ENCODE peak calls at places on chromosomes 12 and 14, in seven cellular contexts. B is tibial artery, N is mesenchymal stem cell, J is psoas muscle, Q is lung, G is fibroblast of lung, X is mammary epithelial cell. R is an unnamed sample. For H3K36me3, the result is how much of the 10 kb centered on the place peaks cover.

GRCh38 chr12:76901628-76902386 is 23.0 kb upstream of the CSRP2 start:
- DNase-seq in Q (no peak), X (no peak), N (no peak), J (no peak), G (no peak), B (no peak), R (no peak)

GRCh38 chr12:19778822-19779221 is 339.5 kb downstream of the AEBP2 start:
- DNase-seq in J (no peak), Q (no peak), B (no peak), G (no peak), N (no peak), X (no peak), R (no peak)

GRCh38 chr14:81220767-81221578 is at the start of gene GTF2A1:
- DNase-seq in N (peak), G (peak), J (peak), X (peak), B (peak), Q (peak), R (peak)

GRCh38 chr14:61468063-61468825 is 146.9 kb downstream of the PRKCH start:
- DNase-seq in N (no peak), Q (peak), X (no peak), B (peak), J (no peak), G (no peak), R (no peak)

GRCh38 chr12:30996255-30996654 is 69.7 kb downstream of the TSPAN11 start:
- DNase-seq in X (no peak), Q (no peak), J (no peak), G (peak), N (peak), B (no peak), R (no peak)

GRCh38 chr12:108589028-108589839 is 8.7 kb downstream of the TMEM119 start:
- DNase-seq in B (no peak), X (no peak), Q (no peak), N (no peak), G (peak), J (no peak), R (peak)

GRCh38 chr12:67355428-67356385 is 86.5 kb downstream of the CAND1 start:
- DNase-seq in G (peak), X (peak), N (peak), Q (no peak), J (no peak), B (no peak), R (peak)

GRCh38 chr14:24909523-24910302 is 140.2 kb downstream of the STXBP6 start:
- DNase-seq in G (no peak), J (no peak), Q (no peak), N (no peak), X (no peak), B (no peak), R (peak)

GRCh38 chr12:65170245-65170881 is 980 bp downstream of the LEMD3 start:
- DNase-seq in X (peak), Q (peak), B (peak), G (peak), N (peak), J (peak), R (peak)

GRCh38 chr14:93082576-93083001 is 33.1 kb downstream of the ITPK1 start:
- DNase-seq in G (no peak), Q (no peak), J (no peak), X (no peak), B (no peak), N (no peak), R (no peak)

GRCh38 chr12:107241421-107241820 is 148.1 kb upstream of the CRY1 start:
- DNase-seq in N (no peak), B (no peak), Q (no peak), J (no peak), X (no peak), G (no peak), R (peak)

GRCh38 chr12:89278862-89279261 is 73.4 kb downstream of the DUSP6 start:
- DNase-seq in N (no peak), J (no peak), B (no peak), G (no peak), X (no peak), Q (no peak), R (no peak)

GRCh38 chr14:90726656-90727055 is 89.6 kb downstream of the TTC7B start:
- DNase-seq in X (peak), Q (peak), N (peak), G (peak), B (peak), J (peak), R (peak)

GRCh38 chr12:50014342-50014741 is 11.0 kb downstream of the RACGAP1 start:
- DNase-seq in N (no peak), Q (no peak), X (no peak), B (no peak), G (no peak), J (no peak), R (no peak)

GRCh38 chr14:35215110-35215872 is 76.9 kb upstream of the PSMA6 start:
- DNase-seq in B (no peak), X (peak), G (peak), Q (no peak), J (no peak), N (peak), R (no peak)

GRCh38 chr12:12926571-12927071 is 25.3 kb downstream of the GPRC5D start:
- DNase-seq in Q (no peak), N (peak), G (no peak), X (no peak), J (no peak), B (no peak), R (no peak)

GRCh38 chr12:16612647-16613046 is 6.7 kb upstream of the LMO3 start:
- DNase-seq in N (no peak), J (no peak), X (peak), Q (no peak), G (peak), B (no peak), R (no peak)

GRCh38 chr14:38788060-38788459 is 315.0 kb downstream of the SEC23A start:
- DNase-seq in Q (no peak), J (no peak), X (no peak), G (no peak), N (no peak), B (no peak), R (no peak)

GRCh38 chr12:94997061-94997460 is 6.4 kb downstream of the NDUFA12 start:
- DNase-seq in N (no peak), G (no peak), Q (no peak), X (no peak), J (no peak), B (no peak), R (no peak)

GRCh38 chr12:94997726-94998125 is 5.8 kb downstream of the NDUFA12 start:
- DNase-seq in B (no peak), N (no peak), J (no peak), X (no peak), G (no peak), Q (no peak), R (no peak)

GRCh38 chr12:95002754-95003153 is 743 bp downstream of the NDUFA12 start:
- DNase-seq in G (no peak), X (no peak), B (no peak), J (no peak), N (no peak), Q (no peak), R (no peak)

GRCh38 chr12:94994312-94994711 is 9.2 kb downstream of the NDUFA12 start:
- DNase-seq in N (peak), G (peak), B (no peak), X (peak), Q (no peak), J (no peak), R (no peak)

DNA sequence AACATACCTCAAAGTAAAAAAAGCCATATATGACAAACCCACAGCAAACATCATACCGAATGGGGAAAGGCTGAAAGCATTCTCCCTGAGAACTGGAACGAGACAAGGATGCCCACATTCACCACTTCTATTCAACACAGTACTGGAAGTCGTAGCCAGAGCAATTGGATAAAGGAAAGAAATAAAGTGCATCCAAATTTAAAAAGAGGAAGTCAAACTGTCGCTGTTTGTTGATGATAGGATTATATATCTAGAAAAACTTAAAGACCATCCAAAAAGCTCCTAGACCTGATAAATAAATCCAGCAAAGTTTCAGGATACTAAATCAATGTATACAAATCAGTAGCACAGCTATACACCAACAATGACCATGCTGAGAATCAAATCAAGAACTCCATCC is 5.2 kb downstream of the NDUFA12 start:
- DNase-seq in B (no peak), G (no peak), Q (no peak), J (no peak), X (no peak), N (no peak), R (no peak)
- H3K36me3 ChIP-seq in B (under half), G (under half), Q (under half), J (under half), X (under half), N (under half), R (under half)

DNA sequence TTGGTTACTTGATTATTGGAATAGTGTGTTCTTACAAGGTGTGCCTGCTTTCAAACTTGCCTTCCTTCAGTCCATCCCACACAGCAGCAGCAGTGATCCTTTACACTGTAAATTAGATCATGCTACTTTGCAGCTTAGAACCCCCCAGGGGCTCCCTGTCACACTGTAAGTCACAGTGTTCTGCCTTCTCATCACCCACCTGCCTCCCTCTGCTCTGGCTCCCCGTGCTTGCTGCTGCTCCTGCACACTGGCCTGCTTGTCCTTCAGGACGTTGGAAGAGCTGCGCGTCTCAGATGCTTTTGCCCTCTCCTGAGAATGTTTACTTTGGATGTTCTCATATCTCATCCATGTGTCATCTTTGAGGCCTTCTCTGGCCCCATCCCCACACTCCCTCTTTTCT is 27.3 kb downstream of the ZC3H14 start:
- DNase-seq in X (no peak), J (no peak), Q (no peak), B (no peak), N (peak), G (peak), R (no peak)
- H3K36me3 ChIP-seq in X (under half), J (under half), Q (under half), B (half or more), N (half or more), G (under half), R (under half)

GRCh38 chr12:120364487-120364886 is 4.5 kb downstream of the MSI1 start:
- DNase-seq in B (no peak), X (no peak), N (no peak), J (no peak), Q (no peak), G (no peak), R (no peak)

GRCh38 chr12:120366341-120366705 is 2.6 kb downstream of the MSI1 start:
- DNase-seq in N (no peak), G (no peak), Q (no peak), B (no peak), J (no peak), X (no peak), R (no peak)

GRCh38 chr12:120367252-120367923 is 1.6 kb downstream of the MSI1 start:
- DNase-seq in X (no peak), N (no peak), B (no peak), G (no peak), Q (no peak), J (no peak), R (peak)

GRCh38 chr12:120366884-120367251 is 2.1 kb downstream of the MSI1 start:
- DNase-seq in Q (no peak), J (no peak), N (no peak), G (no peak), B (no peak), X (no peak), R (no peak)

DNA sequence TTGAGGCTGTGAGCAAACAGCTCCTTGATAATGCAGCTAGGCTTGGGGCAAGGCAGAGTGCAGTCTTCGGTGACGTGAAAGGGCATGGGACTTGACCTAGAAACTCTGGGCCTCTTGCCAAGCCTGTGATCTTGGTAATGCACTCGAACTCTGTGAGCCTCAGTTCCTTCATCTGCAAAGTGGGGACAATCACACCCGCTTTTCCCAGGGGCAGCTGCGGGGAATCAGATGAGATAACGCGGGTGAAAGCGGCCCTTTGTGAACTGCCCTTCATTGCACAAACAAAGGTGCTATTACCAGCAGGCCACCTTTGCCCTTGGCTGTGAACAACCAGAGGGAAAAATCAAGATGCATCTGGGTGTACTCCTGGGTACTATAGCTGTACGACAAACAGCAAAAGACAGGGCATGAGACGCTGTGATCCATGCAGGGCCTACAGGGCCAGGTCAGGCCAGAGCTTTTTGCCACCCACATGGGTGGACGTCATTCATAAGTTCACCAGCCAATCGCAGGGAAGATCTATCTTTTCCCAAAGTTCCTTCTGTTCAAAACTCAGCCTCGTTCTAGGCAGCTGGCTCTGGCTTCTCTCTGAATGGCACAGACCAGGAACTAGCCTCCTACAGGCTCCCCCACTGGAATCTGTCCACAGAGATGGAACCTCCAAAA is 3.2 kb downstream of the MSI1 start:
- DNase-seq in X (no peak), Q (peak), B (no peak), N (no peak), G (no peak), J (no peak), R (peak)
- H3K36me3 ChIP-seq in X (under half), Q (under half), B (under half), N (under half), G (under half), J (under half), R (under half)

GRCh38 chr12:14781563-14781962 is 21.7 kb downstream of the WBP11 start:
- DNase-seq in X (no peak), B (no peak), N (no peak), J (no peak), G (no peak), Q (no peak), R (no peak)

GRCh38 chr12:14782756-14783155 is 20.5 kb downstream of the WBP11 start:
- DNase-seq in N (no peak), G (no peak), B (no peak), Q (no peak), J (no peak), X (no peak), R (no peak)

GRCh38 chr12:14779834-14780233 is 23.4 kb downstream of the WBP11 start:
- DNase-seq in G (no peak), X (no peak), Q (no peak), B (no peak), J (no peak), N (peak), R (no peak)

GRCh38 chr12:14777271-14777670 is 26.0 kb downstream of the WBP11 start:
- DNase-seq in G (no peak), N (no peak), J (no peak), X (peak), Q (no peak), B (no peak), R (peak)

GRCh38 chr12:14780851-14781250 is 22.4 kb downstream of the WBP11 start:
- DNase-seq in Q (no peak), B (no peak), N (no peak), G (no peak), X (no peak), J (no peak), R (no peak)
- H3K36me3 ChIP-seq in Q (under half), B (under half), N (under half), G (under half), X (under half), J (under half), R (under half)

DNA sequence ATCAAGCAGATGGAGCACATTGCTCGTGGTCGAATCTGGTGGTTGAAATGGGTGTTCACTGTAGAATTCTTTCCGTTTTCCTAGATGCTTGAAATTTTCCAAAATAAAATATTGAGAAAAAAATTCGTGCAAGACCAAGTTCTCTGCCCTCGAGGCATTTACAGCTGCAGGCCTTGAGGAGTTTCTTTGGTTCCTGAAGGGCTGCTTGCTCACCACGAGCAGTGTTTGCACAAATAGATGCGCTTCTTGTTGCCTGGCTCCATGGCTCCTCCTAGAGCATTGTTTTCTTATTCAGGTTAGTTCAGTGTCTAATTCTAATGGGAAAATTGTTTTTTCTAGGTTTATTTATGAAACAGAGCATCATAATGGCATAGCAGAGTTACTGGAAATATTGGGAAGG is 74.5 kb upstream of the DYNC1H1 start:
- DNase-seq in J (no peak), N (peak), Q (no peak), G (peak), X (no peak), B (no peak), R (peak)
- H3K36me3 ChIP-seq in J (under half), N (half or more), Q (under half), G (under half), X (under half), B (half or more), R (under half)

R was measured in body of pancreas.